ENCODE peak calls at places on chromosomes 1 and 21, in nine cellular contexts. G, N, L, H, X, O, I, F and R are unnamed samples.

GRCh38 chr1:22503721-22504410 is 52.2 kb downstream of the ZBTB40 start:
- DNase-seq in L (no peak), N (no peak), I (no peak), H (no peak), G (no peak), X (no peak), O (no peak), F (no peak), R (no peak)

GRCh38 chr1:228884615-228885566 is 149.6 kb downstream of the RHOU start:
- DNase-seq in L (no peak), G (no peak), I (no peak), O (no peak), H (no peak), N (no peak), X (no peak), F (no peak), R (no peak)

GRCh38 chr1:154865442-154866256 is 4.4 kb downstream of the KCNN3 start:
- DNase-seq in H (no peak), O (no peak), L (peak; percentile 80), G (no peak), N (peak; percentile 27), F (peak; percentile 67), X (no peak), I (no peak), R (no peak)

GRCh38 chr1:232553809-232554208 is 76.1 kb downstream of the SIPA1L2 start:
- DNase-seq in I (no peak), O (no peak), N (no peak), G (no peak), L (no peak), X (no peak), H (no peak), F (no peak), R (no peak)

GRCh38 chr1:201270616-201271390 is 12.5 kb upstream of the PKP1 start:
- DNase-seq in F (no peak), I (no peak), O (no peak), N (no peak), G (no peak), L (no peak), H (no peak), X (no peak), R (no peak)

GRCh38 chr21:45491056-45491455 is 51.2 kb downstream of the SLC19A1 start:
- DNase-seq in G (no peak), H (no peak), F (no peak), X (no peak), L (no peak), I (no peak), O (no peak), N (no peak), R (no peak)

GRCh38 chr1:97632075-97632474 is 288.8 kb downstream of the DPYD start:
- DNase-seq in X (no peak), I (no peak), O (peak; percentile 58), L (no peak), F (no peak), G (no peak), H (no peak), N (no peak), R (no peak)

GRCh38 chr1:84862810-84863251 is 30.2 kb downstream of the LPAR3 start:
- DNase-seq in X (no peak), N (no peak), O (no peak), L (no peak), H (no peak), I (no peak), G (no peak), F (no peak), R (no peak)

GRCh38 chr21:41390043-41390639 is 28.3 kb downstream of the MX2 start:
- DNase-seq in G (no peak), O (no peak), N (no peak), F (no peak), L (no peak), X (no peak), I (no peak), H (no peak), R (no peak)

GRCh38 chr1:102772831-102773230 is 335.5 kb downstream of the COL11A1 start:
- DNase-seq in F (no peak), I (no peak), X (no peak), L (no peak), H (no peak), N (no peak), G (no peak), O (no peak), R (no peak)

GRCh38 chr1:90193116-90193515 is 198.2 kb downstream of the ZNF326 start:
- DNase-seq in G (no peak), O (no peak), X (no peak), N (no peak), H (no peak), I (no peak), L (no peak), F (no peak), R (no peak)

GRCh38 chr1:242890211-242890741 is 364.8 kb downstream of the CEP170 start:
- DNase-seq in H (peak; percentile 70), G (peak; percentile 14), I (peak; percentile 85), N (no peak), F (no peak), O (no peak), L (no peak), X (no peak), R (no peak)

GRCh38 chr1:117702654-117703053 is 96.8 kb downstream of the TENT5C start:
- DNase-seq in H (no peak), N (no peak), I (no peak), X (no peak), O (no peak), L (no peak), G (no peak), F (no peak), R (no peak)

GRCh38 chr1:108703939-108704338 is 8.8 kb upstream of the FNDC7 start:
- DNase-seq in X (no peak), N (no peak), I (no peak), L (no peak), O (no peak), H (no peak), F (no peak), G (no peak), R (no peak)

GRCh38 chr1:36605942-36606690 is 123.4 kb upstream of the CSF3R start:
- DNase-seq in L (no peak), O (no peak), X (no peak), G (no peak), N (no peak), I (no peak), H (no peak), F (no peak), R (no peak)

GRCh38 chr1:36608272-36608671 is 125.6 kb upstream of the CSF3R start:
- DNase-seq in G (no peak), L (no peak), N (no peak), O (no peak), X (no peak), F (no peak), I (no peak), H (no peak), R (no peak)

GRCh38 chr1:36612121-36612520 is 129.4 kb upstream of the CSF3R start:
- DNase-seq in O (no peak), F (no peak), X (no peak), L (no peak), G (no peak), I (peak; percentile 3), H (no peak), N (no peak), R (no peak)

GRCh38 chr1:36606908-36607651 is 124.4 kb upstream of the CSF3R start:
- DNase-seq in N (no peak), H (no peak), X (no peak), G (no peak), O (no peak), L (no peak), I (no peak), F (no peak), R (no peak)

GRCh38 chr1:36609241-36610027 is 126.7 kb upstream of the CSF3R start:
- DNase-seq in N (peak; percentile 49), H (peak; percentile 37), X (peak; percentile 40), O (peak; percentile 5), G (peak; percentile 73), I (peak; percentile 86), F (no peak), L (peak; percentile 76), R (no peak)
- TF ChIP-seq CTCF in N (peak; percentile 39), H (peak; percentile 80), X (peak; percentile 37), O (peak; percentile 74), G (peak; percentile 69), I (peak; percentile 80), F (no peak), L (peak; percentile 98), R (peak; percentile 62)

GRCh38 chr1:82565146-82565545 is 764.4 kb downstream of the ADGRL2 start:
- DNase-seq in H (no peak), N (no peak), F (no peak), L (no peak), O (peak; percentile 50), G (peak; percentile 3), I (no peak), X (no peak), R (no peak)
- TF ChIP-seq CTCF in H (no peak), N (no peak), F (no peak), L (no peak), O (no peak), G (no peak), I (no peak), X (no peak), R (no peak)

GRCh38 chr21:15775981-15776380 is 46.2 kb downstream of the USP25 start:
- DNase-seq in I (no peak), F (no peak), N (no peak), G (no peak), L (no peak), O (peak; percentile 54), X (no peak), H (no peak), R (no peak)
- TF ChIP-seq CTCF in I (no peak), F (no peak), N (no peak), G (no peak), L (no peak), O (no peak), X (no peak), H (no peak), R (no peak)

GRCh38 chr1:47650205-47650604 is 212.4 kb downstream of the FOXD2 start:
- DNase-seq in I (no peak), G (peak; percentile 87), H (no peak), X (peak; percentile 82), O (peak; percentile 89), N (no peak), L (no peak), F (no peak), R (peak; percentile 77)
- TF ChIP-seq CTCF in I (no peak), G (no peak), H (no peak), X (no peak), O (no peak), N (no peak), L (no peak), F (no peak), R (no peak)

GRCh38 chr1:8315573-8316475 is 2.1 kb upstream of the SLC45A1 start:
- DNase-seq in O (no peak), L (no peak), X (no peak), I (peak; percentile 28), G (peak; percentile 13), N (no peak), H (no peak), F (no peak), R (no peak)
- TF ChIP-seq CTCF in O (peak; percentile 27), L (no peak), X (no peak), I (no peak), G (no peak), N (no peak), H (no peak), F (no peak), R (no peak)

GRCh38 chr1:13465515-13465914 is 48.3 kb downstream of the LRRC38 start:
- DNase-seq in X (no peak), N (no peak), O (no peak), H (no peak), I (no peak), G (no peak), L (no peak), F (no peak), R (no peak)

GRCh38 chr1:13469343-13469742 is 44.5 kb downstream of the LRRC38 start:
- DNase-seq in X (no peak), I (peak; percentile 11), N (no peak), O (no peak), G (no peak), F (peak; percentile 67), L (peak; percentile 65), H (no peak), R (no peak)
- TF ChIP-seq CTCF in X (no peak), I (no peak), N (no peak), O (no peak), G (no peak), F (peak; percentile 43), L (peak; percentile 77), H (peak; percentile 46), R (no peak)